ENCODE peak calls at places on chromosome X, in five cellular contexts. One of them, this sample, is unnamed.

GRCh38 chrX:46840946-46841740 is 4.3 kb downstream of the RP2 start:
- DNase-seq in aorta: no peak
- DNase-seq in foreskin keratinocyte: no peak
- DNase-seq in heart right ventricle: peak; percentile 22
- DNase-seq in spleen: no peak
- DNase-seq in this sample: no peak

GRCh38 chrX:143661286-143661685 is 25.4 kb upstream of the SLITRK4 start:
- DNase-seq in heart right ventricle: no peak
- DNase-seq in aorta: no peak
- DNase-seq in spleen: no peak
- DNase-seq in foreskin keratinocyte: no peak
- DNase-seq in this sample: peak; percentile 46

GRCh38 chrX:45628041-45628440 is 427.4 kb upstream of the DIPK2B start:
- DNase-seq in heart right ventricle: no peak
- DNase-seq in spleen: no peak
- DNase-seq in aorta: no peak
- DNase-seq in foreskin keratinocyte: no peak
- DNase-seq in this sample: no peak

GRCh38 chrX:22134681-22135080 is 102.6 kb downstream of the PHEX start:
- DNase-seq in aorta: no peak
- DNase-seq in foreskin keratinocyte: peak; percentile 76
- DNase-seq in spleen: no peak
- DNase-seq in heart right ventricle: no peak
- DNase-seq in this sample: no peak

GRCh38 chrX:118254611-118255010 is 91.3 kb upstream of the WDR44 start:
- DNase-seq in spleen: no peak
- DNase-seq in heart right ventricle: peak; percentile 23
- DNase-seq in foreskin keratinocyte: peak; percentile 18
- DNase-seq in aorta: no peak
- DNase-seq in this sample: peak; percentile 60

GRCh38 chrX:71095555-71095970 is at the start of gene FOXO4:
- DNase-seq in foreskin keratinocyte: peak; percentile 56
- DNase-seq in aorta: peak; percentile 95
- DNase-seq in heart right ventricle: peak; percentile 92
- DNase-seq in spleen: peak; percentile 97
- DNase-seq in this sample: peak; percentile 93

GRCh38 chrX:37509349-37509748 is 62.1 kb upstream of the LANCL3 start:
- DNase-seq in foreskin keratinocyte: no peak
- DNase-seq in heart right ventricle: no peak
- DNase-seq in aorta: no peak
- DNase-seq in spleen: no peak
- DNase-seq in this sample: peak; percentile 24

GRCh38 chrX:83521905-83522304 is 13.8 kb downstream of the POU3F4 start:
- DNase-seq in foreskin keratinocyte: no peak
- DNase-seq in heart right ventricle: no peak
- DNase-seq in aorta: no peak
- DNase-seq in spleen: no peak
- DNase-seq in this sample: no peak

GRCh38 chrX:130702867-130703707 is 199.9 kb downstream of the ENOX2 start:
- DNase-seq in heart right ventricle: no peak
- DNase-seq in aorta: no peak
- DNase-seq in spleen: no peak
- DNase-seq in foreskin keratinocyte: no peak
- DNase-seq in this sample: no peak

GRCh38 chrX:147953976-147954375 is 27.2 kb upstream of the FMR1NB start:
- DNase-seq in heart right ventricle: no peak
- DNase-seq in spleen: peak; percentile 56
- DNase-seq in foreskin keratinocyte: no peak
- DNase-seq in aorta: no peak
- DNase-seq in this sample: no peak

GRCh38 chrX:149004936-149005335 is 500.2 kb downstream of the IDS start:
- DNase-seq in heart right ventricle: no peak
- DNase-seq in aorta: no peak
- DNase-seq in foreskin keratinocyte: no peak
- DNase-seq in spleen: no peak
- DNase-seq in this sample: peak; percentile 13

GRCh38 chrX:3815896-3816664 is 102.6 kb upstream of the PRKX start:
- DNase-seq in foreskin keratinocyte: peak; percentile 13
- DNase-seq in heart right ventricle: peak; percentile 21
- DNase-seq in spleen: peak; percentile 91
- DNase-seq in aorta: peak; percentile 85
- DNase-seq in this sample: peak; percentile 48

GRCh38 chrX:103215768-103216085 is 819 bp downstream of the BEX4 start:
- DNase-seq in foreskin keratinocyte: no peak
- DNase-seq in heart right ventricle: no peak
- DNase-seq in spleen: no peak
- DNase-seq in aorta: no peak
- DNase-seq in this sample: no peak

GRCh38 chrX:123202523-123202922 is 18.4 kb downstream of the GRIA3 start:
- DNase-seq in foreskin keratinocyte: no peak
- DNase-seq in heart right ventricle: no peak
- DNase-seq in aorta: no peak
- DNase-seq in spleen: no peak
- DNase-seq in this sample: no peak

GRCh38 chrX:72028701-72029470 is 102.8 kb downstream of the RTL5 start:
- DNase-seq in heart right ventricle: no peak
- DNase-seq in aorta: peak; percentile 38
- DNase-seq in foreskin keratinocyte: no peak
- DNase-seq in spleen: no peak
- DNase-seq in this sample: no peak

GRCh38 chrX:149032449-149032848 is 472.7 kb downstream of the IDS start:
- DNase-seq in foreskin keratinocyte: peak; percentile 3
- DNase-seq in heart right ventricle: no peak
- DNase-seq in spleen: no peak
- DNase-seq in aorta: no peak
- DNase-seq in this sample: no peak

GRCh38 chrX:46325312-46325877 is 219.8 kb downstream of the ZNF674 start:
- DNase-seq in heart right ventricle: no peak
- DNase-seq in foreskin keratinocyte: peak; percentile 95
- DNase-seq in aorta: no peak
- DNase-seq in spleen: no peak
- DNase-seq in this sample: peak; percentile 20

GRCh38 chrX:136941396-136942337 is 61.1 kb upstream of the RBMX start:
- DNase-seq in aorta: no peak
- DNase-seq in heart right ventricle: no peak
- DNase-seq in spleen: no peak
- DNase-seq in foreskin keratinocyte: no peak
- DNase-seq in this sample: no peak

GRCh38 chrX:103356023-103356798 is at the start of gene TCEAL9:
- DNase-seq in spleen: no peak
- DNase-seq in heart right ventricle: peak; percentile 78
- DNase-seq in aorta: peak; percentile 82
- DNase-seq in foreskin keratinocyte: peak; percentile 28
- DNase-seq in this sample: peak; percentile 65

GRCh38 chrX:37349131-37350033 is at the start of gene PRRG1:
- DNase-seq in aorta: peak; percentile 92
- DNase-seq in heart right ventricle: peak; percentile 79
- DNase-seq in foreskin keratinocyte: peak; percentile 60
- DNase-seq in spleen: peak; percentile 80
- DNase-seq in this sample: peak; percentile 96

GRCh38 chrX:92232182-92232581 is 453.0 kb downstream of the PCDH11X start:
- DNase-seq in spleen: no peak
- DNase-seq in heart right ventricle: no peak
- DNase-seq in aorta: no peak
- DNase-seq in foreskin keratinocyte: no peak
- DNase-seq in this sample: peak; percentile 30

GRCh38 chrX:21960569-21960968 is 20.1 kb downstream of the SMS start:
- DNase-seq in foreskin keratinocyte: no peak
- DNase-seq in aorta: no peak
- DNase-seq in spleen: no peak
- DNase-seq in heart right ventricle: no peak
- DNase-seq in this sample: no peak

GRCh38 chrX:44474410-44474809 is 68.2 kb downstream of the FUNDC1 start:
- DNase-seq in foreskin keratinocyte: peak; percentile 59
- DNase-seq in heart right ventricle: no peak
- DNase-seq in spleen: no peak
- DNase-seq in aorta: no peak
- DNase-seq in this sample: no peak

DNA sequence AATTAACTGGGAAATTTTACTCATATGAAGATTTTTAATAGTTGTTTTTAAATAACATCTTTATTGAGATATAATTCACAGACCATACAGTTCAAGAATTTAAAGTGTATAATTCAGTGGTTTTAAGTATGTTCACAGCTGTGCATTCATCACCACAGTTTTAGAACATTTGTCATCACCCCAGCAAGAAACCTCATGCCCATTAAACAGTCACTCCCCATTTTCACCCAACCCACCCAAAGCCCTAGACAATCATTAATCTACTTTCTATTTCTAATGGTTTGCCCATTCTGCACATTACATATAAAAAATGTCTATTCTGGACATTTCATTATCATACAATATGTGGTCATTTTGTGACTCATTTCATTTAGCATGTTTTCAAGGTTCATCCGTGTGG is 2.8 kb downstream of the UPRT start:
- DNase-seq in foreskin keratinocyte: peak; percentile 24
- DNase-seq in aorta: no peak
- DNase-seq in heart right ventricle: no peak
- DNase-seq in spleen: no peak
- DNase-seq in this sample: no peak
- H3K27me3 ChIP-seq in foreskin keratinocyte: no peaks in the 10 kb centered on the region
- H3K27me3 ChIP-seq in aorta: no peaks in the 10 kb centered on the region
- H3K27me3 ChIP-seq in heart right ventricle: no peaks in the 10 kb centered on the region
- H3K27me3 ChIP-seq in spleen: no peaks in the 10 kb centered on the region
- H3K27me3 ChIP-seq in this sample: no peaks in the 10 kb centered on the region

DNA sequence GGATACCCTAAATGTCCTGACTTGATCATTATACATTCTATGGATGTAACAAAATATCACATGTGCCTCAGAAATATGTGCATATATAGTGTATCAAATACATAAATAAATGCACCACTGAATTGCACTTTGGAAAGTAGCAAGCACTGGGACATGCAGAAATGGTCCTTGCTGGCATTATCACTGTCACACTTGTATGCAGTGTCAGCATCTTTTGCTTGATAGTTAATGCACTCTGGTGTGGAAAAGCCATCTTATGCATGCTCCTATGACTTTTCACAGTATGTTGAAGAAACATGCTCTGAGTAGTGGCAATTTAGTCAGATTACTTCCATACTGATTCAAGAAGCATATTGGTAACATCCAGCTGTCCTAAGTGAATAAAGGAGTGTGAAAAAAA is 27.5 kb upstream of the REPS2 start:
- DNase-seq in aorta: no peak
- DNase-seq in spleen: no peak
- DNase-seq in heart right ventricle: no peak
- DNase-seq in foreskin keratinocyte: no peak
- DNase-seq in this sample: no peak
- H3K27ac ChIP-seq in aorta: no peak overlapping the region
- H3K27ac ChIP-seq in spleen: no peak overlapping the region
- H3K27ac ChIP-seq in heart right ventricle: no peak overlapping the region
- H3K27ac ChIP-seq in foreskin keratinocyte: no peak overlapping the region
- H3K27ac ChIP-seq in this sample: no peak overlapping the region

GRCh38 chrX:52425710-52426245 is 57.0 kb downstream of the XAGE2 start:
- DNase-seq in aorta: no peak
- DNase-seq in heart right ventricle: no peak
- DNase-seq in spleen: no peak
- DNase-seq in foreskin keratinocyte: no peak
- DNase-seq in this sample: no peak

GRCh38 chrX:52420824-52421443 is 52.1 kb downstream of the XAGE2 start:
- DNase-seq in aorta: no peak
- DNase-seq in foreskin keratinocyte: no peak
- DNase-seq in spleen: no peak
- DNase-seq in heart right ventricle: no peak
- DNase-seq in this sample: no peak

GRCh38 chrX:52422884-52423283 is 54.1 kb downstream of the XAGE2 start:
- DNase-seq in spleen: no peak
- DNase-seq in aorta: no peak
- DNase-seq in foreskin keratinocyte: peak; percentile 1
- DNase-seq in heart right ventricle: no peak
- DNase-seq in this sample: no peak

GRCh38 chrX:52424658-52425057 is 55.8 kb downstream of the XAGE2 start:
- DNase-seq in spleen: no peak
- DNase-seq in aorta: no peak
- DNase-seq in heart right ventricle: no peak
- DNase-seq in foreskin keratinocyte: no peak
- DNase-seq in this sample: no peak

GRCh38 chrX:52426810-52427209 is 58.0 kb downstream of the XAGE2 start:
- DNase-seq in foreskin keratinocyte: no peak
- DNase-seq in aorta: no peak
- DNase-seq in heart right ventricle: no peak
- DNase-seq in spleen: no peak
- DNase-seq in this sample: no peak
- H3K27me3 ChIP-seq in foreskin keratinocyte: no peaks in the 10 kb centered on the region
- H3K27me3 ChIP-seq in aorta: no peaks in the 10 kb centered on the region
- H3K27me3 ChIP-seq in heart right ventricle: no peaks in the 10 kb centered on the region
- H3K27me3 ChIP-seq in spleen: no peaks in the 10 kb centered on the region
- H3K27me3 ChIP-seq in this sample: no peaks in the 10 kb centered on the region

GRCh38 chrX:150700107-150700506 is 6.9 kb downstream of the MTMR1 start:
- DNase-seq in spleen: no peak
- DNase-seq in heart right ventricle: no peak
- DNase-seq in aorta: no peak
- DNase-seq in foreskin keratinocyte: no peak
- DNase-seq in this sample: no peak

GRCh38 chrX:150696836-150697235 is 3.6 kb downstream of the MTMR1 start:
- DNase-seq in aorta: no peak
- DNase-seq in heart right ventricle: no peak
- DNase-seq in spleen: peak; percentile 81
- DNase-seq in foreskin keratinocyte: no peak
- DNase-seq in this sample: no peak

GRCh38 chrX:150694738-150695410 is 1.7 kb downstream of the MTMR1 start:
- DNase-seq in aorta: no peak
- DNase-seq in foreskin keratinocyte: no peak
- DNase-seq in spleen: no peak
- DNase-seq in heart right ventricle: peak; percentile 6
- DNase-seq in this sample: peak; percentile 4

GRCh38 chrX:150696264-150696789 is 3.1 kb downstream of the MTMR1 start:
- DNase-seq in aorta: no peak
- DNase-seq in foreskin keratinocyte: no peak
- DNase-seq in spleen: no peak
- DNase-seq in heart right ventricle: no peak
- DNase-seq in this sample: no peak

GRCh38 chrX:150697641-150698040 is 4.4 kb downstream of the MTMR1 start:
- DNase-seq in spleen: no peak
- DNase-seq in heart right ventricle: no peak
- DNase-seq in aorta: no peak
- DNase-seq in foreskin keratinocyte: no peak
- DNase-seq in this sample: no peak
- H3K27ac ChIP-seq in spleen: no peak overlapping the region
- H3K27ac ChIP-seq in heart right ventricle: no peak overlapping the region
- H3K27ac ChIP-seq in aorta: no peak overlapping the region
- H3K27ac ChIP-seq in foreskin keratinocyte: no peak overlapping the region
- H3K27ac ChIP-seq in this sample: no peak overlapping the region

This sample was measured in neural progenitor cell.